ENCODE peak calls at places on chromosomes 6 and 20, in four cellular contexts. W is suprapubic skin, X is adrenal gland, A is breast epithelium. R is an unnamed sample.

GRCh38 chr6:44186691-44187025 is 28.0 kb downstream of the CAPN11 start:
- DNase-seq in W (no peak), X (no peak), A (no peak), R (no peak)

GRCh38 chr6:140660295-140660694 is 1285.8 kb upstream of the CITED2 start:
- DNase-seq in W (no peak), X (no peak), A (no peak), R (no peak)

GRCh38 chr6:12291083-12291784 is 1.1 kb downstream of the EDN1 start:
- DNase-seq in W (no peak), X (no peak), A (no peak), R (no peak)

GRCh38 chr6:133707456-133707855 is 181.5 kb upstream of the TCF21 start:
- DNase-seq in W (no peak), X (no peak), A (no peak), R (no peak)

GRCh38 chr6:145699462-145699861 is 35.9 kb downstream of the EPM2A start:
- DNase-seq in W (no peak), X (no peak), A (no peak), R (no peak)

GRCh38 chr6:117404548-117404947 is 21.2 kb downstream of the ROS1 start:
- DNase-seq in W (no peak), X (no peak), A (no peak), R (no peak)

GRCh38 chr6:134240664-134241431 is 77.1 kb downstream of the SGK1 start:
- DNase-seq in W (peak), X (peak), A (no peak), R (peak)

GRCh38 chr6:143700684-143701342 is 23.0 kb downstream of the PHACTR2 start:
- DNase-seq in W (no peak), X (no peak), A (no peak), R (peak)

GRCh38 chr6:118198746-118199145 is 291.7 kb downstream of the SLC35F1 start:
- DNase-seq in W (no peak), X (no peak), A (no peak), R (no peak)

GRCh38 chr6:89353118-89353556 is 615 bp upstream of the UBE2J1 start:
- DNase-seq in W (no peak), X (no peak), A (no peak), R (peak)
- TF ChIP-seq POLR2A in W (no peak), X (no peak), A (no peak), R (no peak)

GRCh38 chr6:106369739-106370138 is 9.2 kb downstream of the CRYBG1 start:
- DNase-seq in W (no peak), X (no peak), A (no peak), R (no peak)

GRCh38 chr6:106373502-106374239 is 13.2 kb downstream of the CRYBG1 start:
- DNase-seq in W (no peak), X (no peak), A (no peak), R (no peak)

GRCh38 chr6:106370639-106371038 is 10.1 kb downstream of the CRYBG1 start:
- DNase-seq in W (no peak), X (no peak), A (no peak), R (no peak)

GRCh38 chr6:106377061-106377540 is 16.6 kb downstream of the CRYBG1 start:
- DNase-seq in W (no peak), X (no peak), A (no peak), R (no peak)

DNA sequence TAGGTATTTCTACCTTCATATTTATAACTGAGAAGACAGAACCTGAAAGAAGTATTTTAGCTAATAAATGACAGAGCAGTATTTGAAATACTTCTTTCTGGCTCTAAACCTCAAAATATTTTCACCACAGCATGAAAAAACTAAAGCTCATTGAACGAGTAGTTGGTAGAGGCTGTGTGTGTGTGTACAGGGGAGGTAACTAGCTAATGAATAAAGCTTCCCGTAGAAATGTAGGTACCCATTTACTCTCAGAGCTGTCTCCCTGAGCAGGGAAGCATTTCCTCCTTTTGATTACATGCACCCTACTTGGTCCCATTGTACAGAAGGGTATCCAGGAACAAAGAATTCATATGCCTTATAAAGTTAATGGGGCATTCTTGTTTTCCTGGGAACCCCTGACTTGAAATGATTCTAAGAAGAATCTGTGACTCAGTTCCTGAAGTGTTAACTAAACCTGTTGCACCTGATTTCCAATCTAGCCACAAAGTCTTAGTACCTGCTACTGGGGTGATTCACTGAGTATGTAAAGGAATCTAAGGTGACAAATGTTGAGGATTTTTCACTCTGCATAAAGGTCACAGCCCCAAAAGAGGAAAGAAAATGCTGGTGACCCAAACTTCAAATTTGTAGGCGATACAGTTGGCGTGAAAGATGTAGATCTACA is 12.5 kb downstream of the CRYBG1 start:
- DNase-seq in W (no peak), X (no peak), A (no peak), R (no peak)
- TF ChIP-seq CTCF in W (no peak), X (no peak), A (no peak), R (no peak)

GRCh38 chr6:34592208-34592952 is 36.3 kb upstream of the SPDEF start:
- DNase-seq in W (peak), X (no peak), A (no peak), R (no peak)
- H3K27ac ChIP-seq in W (no peak), X (no peak), A (no peak), R (no peak)

DNA sequence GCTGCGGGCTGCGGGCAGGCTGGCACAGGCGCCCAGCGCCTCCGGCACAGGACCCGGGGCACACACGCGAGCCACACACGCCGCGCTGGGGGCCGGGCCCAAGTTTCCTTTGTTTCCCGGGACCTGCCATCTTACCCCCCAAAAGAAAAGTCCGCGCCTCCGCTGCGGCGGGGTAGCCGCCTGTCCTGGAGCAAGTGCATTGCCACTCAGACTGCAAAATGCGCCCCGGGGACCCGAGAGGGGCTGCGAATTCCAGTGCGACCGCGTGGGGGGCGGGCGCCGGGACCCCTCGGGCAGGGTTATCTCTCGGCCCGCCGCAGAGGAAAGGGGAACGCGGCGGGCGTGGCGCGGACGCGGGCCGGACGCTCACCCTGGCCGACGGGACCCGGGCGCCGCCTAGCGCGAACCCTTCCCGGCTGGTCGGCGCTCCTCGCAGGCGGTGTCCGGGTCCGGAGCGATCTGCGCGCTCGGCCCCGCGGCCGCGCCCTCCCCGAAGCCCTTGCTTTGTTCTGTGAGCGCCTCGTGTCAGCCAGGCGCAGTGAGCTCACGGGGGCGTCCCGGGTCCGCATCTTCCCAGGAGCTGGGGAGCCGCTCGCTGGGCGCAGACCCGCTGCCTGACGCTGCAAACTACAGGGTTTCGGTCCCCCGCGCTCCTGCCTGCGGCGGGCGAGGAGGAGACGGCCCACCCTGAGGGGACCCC is 620 bp upstream of the CD24 start:
- DNase-seq in W (no peak), X (peak), A (peak), R (peak)
- TF ChIP-seq POLR2A in W (no peak), X (no peak), A (no peak), R (no peak)

DNA sequence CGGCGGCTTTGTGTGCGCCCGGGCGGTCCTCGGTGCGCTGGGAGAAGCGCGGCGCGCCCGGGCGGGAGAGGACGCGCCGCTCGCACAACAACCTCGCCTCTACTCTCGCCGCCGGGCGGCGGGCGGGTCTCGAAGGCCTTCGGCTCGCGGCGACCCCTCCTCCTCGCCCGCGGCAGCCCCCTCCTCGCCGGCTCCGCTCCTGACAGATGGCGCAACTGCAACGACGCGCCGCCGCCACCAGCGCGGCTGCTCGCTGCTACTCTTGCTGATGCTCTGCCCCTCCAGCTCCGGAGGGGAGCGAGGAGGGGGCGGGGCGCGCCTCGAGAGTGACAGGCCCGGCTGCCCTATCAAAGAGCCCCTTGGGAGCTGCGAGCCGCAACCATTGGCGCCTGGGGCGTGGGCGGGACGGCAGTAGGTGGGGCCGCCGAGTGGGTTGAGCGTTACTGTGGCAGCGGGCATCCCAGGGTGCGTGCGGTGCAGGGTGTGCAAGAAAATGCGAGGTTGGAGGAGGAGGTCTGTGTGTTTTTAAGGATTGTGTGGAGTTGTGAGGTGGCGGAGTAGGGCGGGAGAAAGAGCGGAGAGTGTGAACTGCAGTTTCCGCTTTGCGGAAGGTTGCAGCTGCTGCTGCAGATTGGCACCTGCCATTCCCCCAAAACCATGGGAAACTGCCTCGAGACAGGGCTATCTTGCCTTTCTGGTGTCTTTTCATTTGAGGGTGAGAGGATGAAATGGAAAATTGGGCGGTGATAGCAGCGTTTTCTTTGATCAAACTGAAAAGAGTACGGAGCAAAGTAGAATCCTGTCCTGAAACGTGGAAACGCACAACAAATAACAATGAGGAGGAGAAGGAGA is at the start of gene FYN:
- DNase-seq in W (peak), X (peak), A (peak), R (peak)
- TF ChIP-seq CTCF in W (peak), X (peak), A (peak), R (peak)

DNA sequence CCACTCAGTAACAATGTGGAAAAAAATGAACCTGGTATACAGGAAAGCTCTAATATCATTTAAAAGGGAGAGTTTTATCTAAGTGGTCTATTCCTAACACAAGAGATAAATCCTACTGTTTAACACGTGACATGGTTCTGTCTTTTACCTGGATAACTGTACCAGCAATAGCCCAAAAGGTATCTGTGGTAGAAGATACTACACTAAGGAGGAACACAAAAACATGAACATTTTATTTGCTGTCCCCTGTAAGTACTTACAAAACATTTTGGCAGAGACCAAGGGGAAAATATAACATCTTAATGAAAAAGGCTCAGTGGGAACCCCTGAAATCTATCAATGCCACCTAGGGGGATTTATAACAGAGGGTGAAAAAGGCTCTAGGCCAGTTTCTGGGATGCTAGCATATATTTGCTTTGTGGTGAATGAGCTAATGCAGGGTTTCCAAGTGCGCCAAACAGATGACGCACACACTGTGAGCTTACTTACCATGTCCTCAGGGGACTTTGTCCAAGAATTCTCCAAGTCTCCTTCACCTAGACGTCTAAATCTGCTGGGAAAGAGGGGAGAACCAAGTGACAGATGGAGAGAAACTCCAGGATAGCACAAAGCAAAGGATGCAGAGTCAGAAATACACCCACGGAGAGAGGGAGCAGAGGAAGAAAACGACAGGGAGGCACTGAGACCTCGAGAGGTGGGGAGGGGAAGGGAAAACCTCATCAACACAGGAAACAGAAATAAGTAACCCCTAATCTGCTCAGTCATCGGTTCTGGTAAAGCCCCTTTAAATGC is 147.9 kb upstream of the PRND start:
- DNase-seq in W (no peak), X (no peak), A (no peak), R (no peak)
- H3K27ac ChIP-seq in W (no peak), X (no peak), A (no peak), R (no peak)

GRCh38 chr6:163414117-163414366 is 476 bp upstream of the QKI start:
- DNase-seq in W (no peak), X (no peak), A (no peak), R (no peak)
- TF ChIP-seq POLR2A in W (no peak), X (no peak), A (no peak), R (no peak)

DNA sequence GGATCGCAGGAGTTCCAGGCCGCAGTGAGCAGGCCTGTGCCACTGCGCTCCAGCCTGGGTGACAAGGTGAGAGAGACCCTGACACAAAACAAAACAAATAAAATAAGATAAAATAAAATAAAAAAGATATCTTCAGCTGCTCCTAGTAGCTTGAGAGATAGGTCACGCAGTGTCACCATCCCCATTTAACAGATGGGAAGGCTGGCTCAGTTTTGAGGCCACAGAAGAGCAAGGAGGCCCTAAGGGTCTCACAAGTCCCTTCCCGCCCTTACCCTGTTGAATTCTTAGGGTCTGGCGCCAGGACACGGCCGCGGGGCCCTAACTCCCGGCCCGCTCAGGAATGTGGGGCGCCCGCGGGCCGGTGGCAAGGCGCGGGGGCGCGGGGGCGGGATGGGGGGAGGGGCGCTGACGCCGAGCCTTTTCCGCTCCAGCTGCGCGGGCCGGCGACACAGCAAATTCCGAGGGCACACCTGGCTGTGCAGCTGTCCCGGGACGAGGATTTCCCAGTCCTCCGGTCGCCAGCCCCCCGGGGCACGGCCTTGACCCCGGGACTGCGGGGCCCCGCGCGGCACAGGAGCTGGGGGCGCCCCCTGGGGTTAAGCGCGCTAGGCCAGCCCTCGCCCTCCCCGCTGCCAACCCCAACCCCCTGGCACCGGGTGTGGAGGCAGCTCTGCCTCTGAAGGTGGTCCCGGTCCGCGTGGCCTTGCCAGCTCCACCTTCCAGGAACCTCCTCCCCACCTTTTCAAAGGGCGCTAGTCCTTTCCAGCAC is 10.3 kb upstream of the R3HDML start:
- DNase-seq in W (no peak), X (no peak), A (no peak), R (no peak)
- TF ChIP-seq CTCF in W (no peak), X (no peak), A (no peak), R (no peak)

GRCh38 chr6:14888575-14889000 is 357.3 kb upstream of the JARID2 start:
- DNase-seq in W (no peak), X (no peak), A (no peak), R (peak)
- H3K27ac ChIP-seq in W (no peak), X (no peak), A (peak), R (peak)

DNA sequence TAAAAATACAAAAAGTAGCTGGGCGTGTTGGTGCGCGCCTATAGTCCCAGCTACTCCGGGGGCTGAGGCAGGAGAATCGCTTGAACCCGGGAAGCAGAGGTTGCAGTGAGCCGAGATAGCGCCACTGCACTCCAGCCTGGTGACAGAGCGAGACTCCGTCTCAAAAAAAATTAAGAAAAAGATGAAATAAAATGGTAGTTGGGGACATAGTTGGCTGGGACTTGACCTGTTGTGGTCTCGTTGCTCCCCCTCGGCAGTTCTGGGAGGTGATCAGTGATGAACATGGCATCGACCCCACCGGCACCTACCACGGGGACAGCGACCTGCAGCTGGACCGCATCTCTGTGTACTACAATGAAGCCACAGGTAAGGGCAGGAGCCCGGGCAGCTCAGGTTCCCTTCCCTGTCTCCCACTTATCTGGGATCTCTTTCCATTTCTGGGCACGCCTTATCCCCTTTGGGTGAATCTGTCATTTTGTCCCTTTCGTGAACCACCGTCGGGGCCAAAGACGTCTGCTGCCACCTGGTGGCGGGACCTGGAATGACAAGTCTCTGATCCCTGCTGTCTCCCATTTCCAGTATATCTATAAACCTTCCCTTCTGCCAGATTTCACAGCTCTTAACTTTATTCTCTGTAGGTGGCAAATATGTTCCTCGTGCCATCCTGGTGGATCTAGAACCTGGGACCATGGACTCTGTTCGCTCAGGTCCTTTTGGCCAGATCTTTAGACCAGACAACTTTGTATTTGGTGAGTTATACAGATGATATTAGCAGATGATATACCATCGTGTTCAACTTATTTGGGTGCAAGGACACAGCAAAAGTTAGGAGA is 2.3 kb downstream of the TUBB start:
- DNase-seq in W (peak), X (peak), A (peak), R (peak)
- TF ChIP-seq POLR2A in W (no peak), X (peak), A (no peak), R (no peak)

R was measured in heart left ventricle.